ENCODE peak calls at places on chromosomes 11 and 22, in nine cellular contexts. V is lower leg skin, S is endodermal cell, Q is testis, J is transverse colon, O is stomach, F is choroid plexus epithelial cell, P is fibroblast of pulmonary artery, C is left ventricle myocardium inferior. Y is an unnamed sample.

GRCh38 chr11:132125855-132126841 is 755.7 kb downstream of the NTM start:
- DNase-seq in V (no peak), S (peak; percentile 75), Q (no peak), J (no peak), O (no peak), F (peak; percentile 33), P (peak; percentile 56), C (no peak), Y (no peak)

GRCh38 chr11:36062796-36063380 is 119.0 kb downstream of the LDLRAD3 start:
- DNase-seq in V (no peak), S (no peak), Q (no peak), J (no peak), O (no peak), F (no peak), P (peak; percentile 85), C (no peak), Y (no peak)

GRCh38 chr11:88041679-88042078 is 133.6 kb downstream of the RAB38 start:
- DNase-seq in V (no peak), S (peak; percentile 63), Q (no peak), J (no peak), O (no peak), F (no peak), P (no peak), C (no peak), Y (no peak)

GRCh38 chr11:125978171-125978570 is 32.3 kb downstream of the VSIG10L2 start:
- DNase-seq in V (no peak), S (no peak), Q (no peak), J (no peak), O (no peak), F (no peak), P (no peak), C (no peak), Y (no peak)

GRCh38 chr11:118274184-118274583 is 10.1 kb upstream of the MPZL2 start:
- DNase-seq in V (no peak), S (no peak), Q (no peak), J (no peak), O (no peak), F (no peak), P (no peak), C (no peak), Y (no peak)

GRCh38 chr11:12494699-12495098 is 117.3 kb downstream of the PARVA start:
- DNase-seq in V (no peak), S (no peak), Q (no peak), J (no peak), O (no peak), F (peak; percentile 72), P (peak; percentile 41), C (no peak), Y (no peak)

GRCh38 chr22:25791556-25791955 is 49.6 kb downstream of the MYO18B start:
- DNase-seq in V (no peak), S (no peak), Q (no peak), J (no peak), O (no peak), F (no peak), P (no peak), C (no peak), Y (no peak)

GRCh38 chr22:46719921-46720320 is 18.1 kb downstream of the CERK start:
- DNase-seq in V (no peak), S (no peak), Q (no peak), J (no peak), O (no peak), F (no peak), P (no peak), C (no peak), Y (no peak)

GRCh38 chr11:30000986-30001385 is 15.8 kb downstream of the KCNA4 start:
- DNase-seq in V (no peak), S (no peak), Q (no peak), J (no peak), O (no peak), F (no peak), P (no peak), C (no peak), Y (no peak)

DNA sequence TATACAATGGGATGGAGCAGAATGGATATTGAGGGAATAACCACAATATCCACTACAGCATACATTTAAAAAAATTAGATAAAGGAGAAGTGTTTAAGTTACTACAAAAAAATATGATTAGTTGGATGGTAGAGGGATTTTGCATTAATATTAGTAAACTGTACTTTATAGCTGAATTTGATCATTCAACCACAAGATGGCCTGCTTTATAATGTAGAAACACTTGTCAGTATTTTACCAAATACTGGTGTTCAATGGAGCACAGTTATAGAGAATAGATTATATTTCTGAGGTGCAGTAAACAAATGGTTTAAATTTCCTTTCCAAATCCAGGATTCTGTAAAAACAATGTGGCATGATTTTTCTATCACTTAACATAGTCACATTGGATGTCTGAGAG is 818.8 kb upstream of the CHORDC1 start:
- DNase-seq in V (no peak), S (no peak), Q (no peak), J (no peak), O (no peak), F (peak; percentile 36), P (no peak), C (no peak), Y (no peak)
- TF ChIP-seq CTCF in V (no peak), S (no peak), Q (no peak), J (no peak), O (no peak), F (peak; percentile 38), P (no peak), C (peak; percentile 43), Y (no peak)

DNA sequence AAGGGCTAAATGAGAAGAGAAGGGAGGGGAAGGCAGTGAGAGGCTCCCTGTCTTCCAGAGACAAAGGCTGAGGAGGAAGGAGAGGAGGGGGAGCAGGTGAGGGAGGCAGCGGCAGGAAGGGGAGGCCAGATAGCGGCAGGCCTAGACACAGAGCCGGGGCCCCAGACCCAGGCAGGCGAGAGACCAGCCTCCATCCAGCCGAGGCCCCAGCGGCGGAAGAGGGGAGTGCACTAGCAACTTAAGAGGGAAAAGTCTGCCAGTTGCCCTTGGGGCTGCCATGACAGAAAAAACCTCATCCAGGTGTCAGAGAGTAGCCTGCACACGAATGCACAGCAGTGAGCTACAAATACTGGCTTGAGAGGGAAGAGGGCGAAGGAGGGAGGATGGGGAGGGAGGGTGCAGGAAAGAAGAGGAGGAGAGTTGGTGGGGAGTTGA is 46.7 kb downstream of the IGLL1 start:
- DNase-seq in V (no peak), S (peak; percentile 96), Q (no peak), J (no peak), O (no peak), F (peak; percentile 62), P (peak; percentile 46), C (no peak), Y (no peak)
- TF ChIP-seq CTCF in V (no peak), S (peak; percentile 80), Q (peak; percentile 8), J (peak; percentile 14), O (peak; percentile 13), F (peak; percentile 69), P (peak; percentile 46), C (peak; percentile 36), Y (no peak)

GRCh38 chr11:134032501-134033091 is 36.3 kb upstream of the JAM3 start:
- DNase-seq in V (no peak), S (peak; percentile 63), Q (peak; percentile 37), J (no peak), O (no peak), F (no peak), P (no peak), C (no peak), Y (no peak)

GRCh38 chr11:134028368-134028920 is 40.4 kb upstream of the JAM3 start:
- DNase-seq in V (no peak), S (no peak), Q (no peak), J (no peak), O (no peak), F (no peak), P (no peak), C (no peak), Y (no peak)

GRCh38 chr11:134033276-134033675 is 35.6 kb upstream of the JAM3 start:
- DNase-seq in V (no peak), S (no peak), Q (no peak), J (no peak), O (no peak), F (no peak), P (no peak), C (no peak), Y (no peak)

GRCh38 chr11:134032031-134032430 is 36.8 kb upstream of the JAM3 start:
- DNase-seq in V (no peak), S (no peak), Q (no peak), J (no peak), O (no peak), F (no peak), P (no peak), C (no peak), Y (no peak)

GRCh38 chr11:134030853-134031252 is 38.0 kb upstream of the JAM3 start:
- DNase-seq in V (no peak), S (peak; percentile 71), Q (no peak), J (no peak), O (no peak), F (no peak), P (no peak), C (no peak), Y (no peak)
- TF ChIP-seq CTCF in V (no peak), S (peak; percentile 81), Q (no peak), J (no peak), O (no peak), F (peak; percentile 28), P (peak; percentile 4), C (peak; percentile 23), Y (no peak)

GRCh38 chr11:66541892-66542291 is 4.0 kb downstream of the ZDHHC24 start:
- DNase-seq in V (no peak), S (no peak), Q (no peak), J (no peak), O (no peak), F (no peak), P (no peak), C (no peak), Y (no peak)

GRCh38 chr11:66546368-66546965 is at the start of gene ACTN3:
- DNase-seq in V (no peak), S (peak; percentile 86), Q (peak; percentile 69), J (peak; percentile 40), O (no peak), F (peak; percentile 21), P (peak; percentile 19), C (peak; percentile 33), Y (no peak)

GRCh38 chr11:66545701-66546367 is at the start of gene ZDHHC24:
- DNase-seq in V (peak; percentile 99), S (peak; percentile 98), Q (peak; percentile 98), J (peak; percentile 97), O (peak; percentile 98), F (peak; percentile 98), P (peak; percentile 98), C (peak; percentile 98), Y (peak; percentile 98)

GRCh38 chr11:66542362-66542761 is 3.5 kb downstream of the ZDHHC24 start:
- DNase-seq in V (no peak), S (no peak), Q (no peak), J (no peak), O (no peak), F (no peak), P (peak; percentile 20), C (no peak), Y (no peak)

DNA sequence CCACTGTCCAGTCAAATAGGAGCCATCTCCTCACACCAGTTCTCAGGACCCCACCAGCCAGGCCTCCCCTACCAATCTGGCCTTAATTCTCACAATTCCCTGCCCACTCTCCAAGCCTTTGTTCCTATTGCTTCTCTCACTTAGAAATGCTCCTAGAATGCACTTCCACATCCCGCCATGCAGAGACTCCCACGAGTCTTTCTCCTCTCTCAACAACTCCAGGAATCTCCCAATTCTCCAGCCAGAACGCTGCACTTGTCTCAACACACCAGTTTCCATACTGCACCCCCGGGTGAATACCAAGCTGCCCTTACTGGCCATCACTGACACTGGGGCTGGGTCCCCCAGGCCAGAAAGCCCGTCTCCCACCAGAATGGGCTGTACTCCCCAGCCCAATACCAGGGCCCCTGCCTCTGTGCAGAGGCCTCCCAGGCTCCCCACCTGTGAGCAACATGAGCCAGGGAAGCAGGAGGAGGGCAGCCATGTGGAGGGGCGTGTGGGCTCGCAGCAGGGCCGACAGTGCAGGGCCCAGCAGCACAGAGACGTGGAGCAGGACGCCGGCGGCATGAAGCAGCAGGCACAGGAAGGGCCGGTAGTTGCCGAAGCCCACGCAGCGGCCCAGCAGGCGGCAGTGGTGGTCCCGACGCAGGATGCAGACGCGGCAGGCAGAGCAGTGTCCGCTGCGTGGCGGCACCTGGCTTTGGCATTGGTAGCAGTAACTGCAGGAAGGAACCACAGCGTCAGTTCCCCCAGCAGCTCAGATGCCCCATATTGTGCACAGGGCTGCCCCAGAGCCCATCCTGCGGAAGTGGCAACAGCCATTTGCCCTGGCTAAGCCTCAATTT is 2.4 kb downstream of the ZDHHC24 start:
- DNase-seq in V (no peak), S (peak; percentile 88), Q (peak; percentile 47), J (peak; percentile 60), O (peak; percentile 47), F (peak; percentile 66), P (peak; percentile 61), C (peak; percentile 28), Y (peak; percentile 75)
- TF ChIP-seq CTCF in V (no peak), S (peak; percentile 77), Q (peak; percentile 7), J (no peak), O (no peak), F (peak; percentile 74), P (peak; percentile 59), C (no peak), Y (peak; percentile 22)